ENCODE peak calls at places on chromosomes 3 and 15, in four cellular contexts. One of them, this sample, is unnamed.
A peak's percentile ranks its signal among the peaks of the same experiment; 100 is the strongest.

GRCh38 chr15:39273805-39274411 is 307.0 kb upstream of the THBS1 start:
- DNase-seq in IMR-90: peak; percentile 44
- DNase-seq in right cardiac atrium: no peak
- DNase-seq in CD8-positive, alpha-beta memory T cell: no peak
- DNase-seq in this sample: no peak

GRCh38 chr3:100006570-100007271 is 107.6 kb downstream of the FILIP1L start:
- DNase-seq in CD8-positive, alpha-beta memory T cell: no peak
- DNase-seq in right cardiac atrium: no peak
- DNase-seq in IMR-90: peak; percentile 60
- DNase-seq in this sample: no peak

GRCh38 chr3:45950686-45951600 is 7.7 kb downstream of the CXCR6 start:
- DNase-seq in IMR-90: no peak
- DNase-seq in CD8-positive, alpha-beta memory T cell: peak; percentile 39
- DNase-seq in right cardiac atrium: no peak
- DNase-seq in this sample: no peak

GRCh38 chr3:125175321-125176078 is 37.0 kb downstream of the SLC12A8 start:
- DNase-seq in IMR-90: no peak
- DNase-seq in CD8-positive, alpha-beta memory T cell: no peak
- DNase-seq in right cardiac atrium: no peak
- DNase-seq in this sample: no peak

GRCh38 chr3:188435266-188435665 is 281.3 kb downstream of the LPP start:
- DNase-seq in IMR-90: no peak
- DNase-seq in right cardiac atrium: no peak
- DNase-seq in CD8-positive, alpha-beta memory T cell: no peak
- DNase-seq in this sample: no peak

GRCh38 chr3:52527732-52528595 is 5.7 kb downstream of the NT5DC2 start:
- DNase-seq in IMR-90: no peak
- DNase-seq in CD8-positive, alpha-beta memory T cell: no peak
- DNase-seq in right cardiac atrium: peak; percentile 56
- DNase-seq in this sample: no peak

GRCh38 chr15:75452968-75453702 is 1.6 kb upstream of the SIN3A start:
- DNase-seq in IMR-90: no peak
- DNase-seq in CD8-positive, alpha-beta memory T cell: peak; percentile 40
- DNase-seq in right cardiac atrium: peak; percentile 82
- DNase-seq in this sample: peak; percentile 17

GRCh38 chr3:54965746-54966145 is 37.9 kb upstream of the LRTM1 start:
- DNase-seq in CD8-positive, alpha-beta memory T cell: no peak
- DNase-seq in IMR-90: peak; percentile 95
- DNase-seq in right cardiac atrium: no peak
- DNase-seq in this sample: no peak

GRCh38 chr3:179446501-179446900 is 4.8 kb downstream of the GNB4 start:
- DNase-seq in IMR-90: peak; percentile 48
- DNase-seq in right cardiac atrium: no peak
- DNase-seq in CD8-positive, alpha-beta memory T cell: no peak
- DNase-seq in this sample: no peak

GRCh38 chr15:66784174-66784573 is 82.1 kb downstream of the SMAD6 start:
- DNase-seq in IMR-90: no peak
- DNase-seq in right cardiac atrium: no peak
- DNase-seq in CD8-positive, alpha-beta memory T cell: no peak
- DNase-seq in this sample: no peak

GRCh38 chr15:68667800-68668625 is 89.2 kb downstream of the CORO2B start:
- DNase-seq in IMR-90: no peak
- DNase-seq in right cardiac atrium: no peak
- DNase-seq in CD8-positive, alpha-beta memory T cell: no peak
- DNase-seq in this sample: no peak

GRCh38 chr3:46724360-46724890 is 6.8 kb upstream of the PRSS50 start:
- DNase-seq in CD8-positive, alpha-beta memory T cell: no peak
- DNase-seq in IMR-90: no peak
- DNase-seq in right cardiac atrium: no peak
- DNase-seq in this sample: no peak

GRCh38 chr3:152638707-152639450 is 196.1 kb upstream of the P2RY1 start:
- DNase-seq in right cardiac atrium: no peak
- DNase-seq in IMR-90: no peak
- DNase-seq in CD8-positive, alpha-beta memory T cell: no peak
- DNase-seq in this sample: no peak

GRCh38 chr3:71584216-71585061 is 911 bp upstream of the FOXP1 start:
- DNase-seq in IMR-90: peak; percentile 61
- DNase-seq in right cardiac atrium: peak; percentile 61
- DNase-seq in CD8-positive, alpha-beta memory T cell: peak; percentile 22
- DNase-seq in this sample: peak; percentile 9

GRCh38 chr15:34039506-34040123 is 611 bp upstream of the AVEN start:
- DNase-seq in right cardiac atrium: no peak
- DNase-seq in CD8-positive, alpha-beta memory T cell: no peak
- DNase-seq in IMR-90: peak; percentile 45
- DNase-seq in this sample: no peak

GRCh38 chr15:58568157-58568571 is 136.4 kb downstream of the LIPC start:
- DNase-seq in IMR-90: no peak
- DNase-seq in right cardiac atrium: no peak
- DNase-seq in CD8-positive, alpha-beta memory T cell: no peak
- DNase-seq in this sample: no peak

GRCh38 chr15:65416845-65417416 is 5.8 kb downstream of the IGDCC4 start:
- DNase-seq in IMR-90: peak; percentile 33
- DNase-seq in CD8-positive, alpha-beta memory T cell: no peak
- DNase-seq in right cardiac atrium: peak; percentile 73
- DNase-seq in this sample: no peak

GRCh38 chr3:190586631-190587000 is 72.7 kb downstream of the IL1RAP start:
- DNase-seq in right cardiac atrium: no peak
- DNase-seq in CD8-positive, alpha-beta memory T cell: peak; percentile 0
- DNase-seq in IMR-90: peak; percentile 62
- DNase-seq in this sample: no peak

GRCh38 chr3:12284591-12284990 is 4.3 kb upstream of the PPARG start:
- DNase-seq in right cardiac atrium: no peak
- DNase-seq in IMR-90: no peak
- DNase-seq in CD8-positive, alpha-beta memory T cell: no peak
- DNase-seq in this sample: no peak

GRCh38 chr3:12799525-12800440 is 3.3 kb downstream of the CAND2 start:
- DNase-seq in IMR-90: no peak
- DNase-seq in right cardiac atrium: no peak
- DNase-seq in CD8-positive, alpha-beta memory T cell: no peak
- DNase-seq in this sample: no peak

GRCh38 chr15:79017953-79018352 is 72.6 kb downstream of the RASGRF1 start:
- DNase-seq in right cardiac atrium: no peak
- DNase-seq in IMR-90: no peak
- DNase-seq in CD8-positive, alpha-beta memory T cell: no peak
- DNase-seq in this sample: no peak

GRCh38 chr3:106421928-106422327 is 553.1 kb upstream of the CBLB start:
- DNase-seq in CD8-positive, alpha-beta memory T cell: no peak
- DNase-seq in IMR-90: peak; percentile 47
- DNase-seq in right cardiac atrium: no peak
- DNase-seq in this sample: no peak

GRCh38 chr3:147394168-147394941 is 12.0 kb downstream of the ZIC4 start:
- DNase-seq in right cardiac atrium: no peak
- DNase-seq in IMR-90: no peak
- DNase-seq in CD8-positive, alpha-beta memory T cell: no peak
- DNase-seq in this sample: no peak
- H3K9me3 ChIP-seq in right cardiac atrium: no peaks in the 10 kb centered on the region
- H3K9me3 ChIP-seq in IMR-90: peaks cover 32% of the 10 kb centered on the region
- H3K9me3 ChIP-seq in CD8-positive, alpha-beta memory T cell: no peaks in the 10 kb centered on the region
- H3K9me3 ChIP-seq in this sample: no peaks in the 10 kb centered on the region

GRCh38 chr3:38479431-38480092 is 16.6 kb upstream of the EXOG start:
- DNase-seq in CD8-positive, alpha-beta memory T cell: peak; percentile 16
- DNase-seq in right cardiac atrium: peak; percentile 79
- DNase-seq in IMR-90: peak; percentile 62
- DNase-seq in this sample: peak; percentile 26

GRCh38 chr3:38476157-38476756 is 19.9 kb upstream of the EXOG start:
- DNase-seq in right cardiac atrium: no peak
- DNase-seq in IMR-90: no peak
- DNase-seq in CD8-positive, alpha-beta memory T cell: no peak
- DNase-seq in this sample: no peak

GRCh38 chr3:38478901-38479300 is 17.2 kb upstream of the EXOG start:
- DNase-seq in CD8-positive, alpha-beta memory T cell: no peak
- DNase-seq in IMR-90: no peak
- DNase-seq in right cardiac atrium: no peak
- DNase-seq in this sample: no peak

GRCh38 chr3:38477057-38477820 is 18.9 kb upstream of the EXOG start:
- DNase-seq in CD8-positive, alpha-beta memory T cell: no peak
- DNase-seq in IMR-90: no peak
- DNase-seq in right cardiac atrium: no peak
- DNase-seq in this sample: no peak

GRCh38 chr3:38477839-38478450 is 18.2 kb upstream of the EXOG start:
- DNase-seq in CD8-positive, alpha-beta memory T cell: no peak
- DNase-seq in IMR-90: no peak
- DNase-seq in right cardiac atrium: no peak
- DNase-seq in this sample: no peak
- H3K9me3 ChIP-seq in CD8-positive, alpha-beta memory T cell: no peaks in the 10 kb centered on the region
- H3K9me3 ChIP-seq in IMR-90: no peaks in the 10 kb centered on the region
- H3K9me3 ChIP-seq in right cardiac atrium: no peaks in the 10 kb centered on the region
- H3K9me3 ChIP-seq in this sample: no peaks in the 10 kb centered on the region

GRCh38 chr3:134374791-134375541 is 719 bp upstream of the AMOTL2 start:
- DNase-seq in IMR-90: no peak
- DNase-seq in CD8-positive, alpha-beta memory T cell: no peak
- DNase-seq in right cardiac atrium: peak; percentile 79
- DNase-seq in this sample: no peak
- H3K9me3 ChIP-seq in IMR-90: no peaks in the 10 kb centered on the region
- H3K9me3 ChIP-seq in CD8-positive, alpha-beta memory T cell: no peaks in the 10 kb centered on the region
- H3K9me3 ChIP-seq in right cardiac atrium: no peaks in the 10 kb centered on the region
- H3K9me3 ChIP-seq in this sample: no peaks in the 10 kb centered on the region

GRCh38 chr3:187146389-187146788 is 7.1 kb upstream of the RPL39L start:
- DNase-seq in IMR-90: no peak
- DNase-seq in right cardiac atrium: no peak
- DNase-seq in CD8-positive, alpha-beta memory T cell: no peak
- DNase-seq in this sample: no peak
- H3K9me3 ChIP-seq in IMR-90: peaks cover 3% of the 10 kb centered on the region
- H3K9me3 ChIP-seq in right cardiac atrium: peaks cover 5% of the 10 kb centered on the region
- H3K9me3 ChIP-seq in CD8-positive, alpha-beta memory T cell: peaks cover 4% of the 10 kb centered on the region
- H3K9me3 ChIP-seq in this sample: peaks cover 2% of the 10 kb centered on the region

DNA sequence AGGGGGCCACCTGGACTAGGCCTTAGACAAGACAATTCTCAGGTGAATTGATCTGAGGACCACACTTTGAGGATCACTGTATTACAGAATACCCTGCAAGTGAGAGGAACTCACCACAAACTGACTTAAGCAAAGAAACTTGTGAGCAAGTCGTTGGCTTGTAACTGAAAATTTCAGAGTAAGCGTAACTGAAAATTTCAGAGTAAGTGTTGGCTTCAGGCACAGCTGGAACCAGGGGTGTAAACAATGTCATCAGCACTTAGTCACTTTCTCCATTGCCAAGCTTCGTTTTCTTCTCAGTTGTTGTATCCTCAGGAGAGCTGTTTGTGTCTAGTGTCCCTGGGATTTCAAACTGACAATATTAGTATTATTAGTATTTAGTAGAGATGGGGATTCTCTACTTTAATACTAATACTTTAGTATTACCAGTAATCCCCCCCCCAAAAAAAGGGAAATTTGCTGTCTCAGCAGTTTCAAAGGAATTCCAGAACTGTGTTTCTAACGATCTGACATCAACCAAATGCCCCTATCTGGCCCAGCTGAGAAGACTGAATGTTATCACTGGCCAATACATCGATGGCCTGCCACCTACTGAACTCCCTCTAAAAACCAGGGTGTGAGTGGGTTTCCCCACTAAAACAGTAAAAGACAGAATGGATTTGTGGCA is 474.4 kb downstream of the NTRK3 start:
- DNase-seq in IMR-90: no peak
- DNase-seq in CD8-positive, alpha-beta memory T cell: no peak
- DNase-seq in right cardiac atrium: no peak
- DNase-seq in this sample: no peak
- H3K9me3 ChIP-seq in IMR-90: no peaks in the 10 kb centered on the region
- H3K9me3 ChIP-seq in CD8-positive, alpha-beta memory T cell: no peaks in the 10 kb centered on the region
- H3K9me3 ChIP-seq in right cardiac atrium: no peaks in the 10 kb centered on the region
- H3K9me3 ChIP-seq in this sample: no peaks in the 10 kb centered on the region

DNA sequence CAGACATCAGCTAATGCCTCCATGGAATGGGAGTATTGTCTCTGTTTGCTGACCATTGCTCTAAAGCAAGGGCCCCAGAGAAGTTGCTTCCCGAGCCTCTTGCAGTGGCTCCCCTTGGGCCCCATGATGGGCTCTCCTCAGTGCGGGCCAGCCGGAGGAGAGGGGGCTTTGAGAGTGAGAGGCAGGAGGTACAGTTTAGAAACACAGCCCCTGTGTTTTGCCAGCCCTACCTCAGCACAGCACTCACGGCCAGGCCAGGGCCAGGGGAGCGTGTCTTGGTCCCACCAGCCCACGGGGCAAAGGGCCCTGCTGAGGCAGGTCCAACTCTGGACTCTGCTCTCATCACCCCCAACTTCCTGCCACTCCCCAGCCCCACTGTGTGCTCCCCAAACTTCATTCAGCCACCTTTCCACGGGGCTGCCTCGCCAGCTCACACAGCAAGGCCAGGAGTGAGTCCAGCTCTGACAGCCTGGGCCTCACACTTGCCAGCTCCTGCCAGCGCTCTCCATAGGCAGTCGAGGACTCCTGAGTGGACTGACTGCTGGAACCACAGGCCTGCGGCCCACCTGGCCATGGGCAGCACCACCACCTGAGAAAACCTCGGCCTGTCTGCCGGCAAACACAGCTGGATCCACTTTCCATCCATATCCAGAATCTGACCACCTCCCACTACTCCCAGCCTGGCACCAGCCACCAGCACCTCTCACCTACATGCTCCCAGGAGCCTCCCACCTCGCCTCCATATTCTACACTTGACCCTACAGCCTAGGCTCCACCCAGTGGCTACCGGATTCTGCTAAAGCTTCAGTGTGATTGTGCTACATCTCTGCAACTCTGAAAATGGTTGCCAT is 99.0 kb downstream of the TLE3 start:
- DNase-seq in right cardiac atrium: no peak
- DNase-seq in CD8-positive, alpha-beta memory T cell: no peak
- DNase-seq in IMR-90: no peak
- DNase-seq in this sample: no peak
- H3K9me3 ChIP-seq in right cardiac atrium: peaks cover 5% of the 10 kb centered on the region
- H3K9me3 ChIP-seq in CD8-positive, alpha-beta memory T cell: no peaks in the 10 kb centered on the region
- H3K9me3 ChIP-seq in IMR-90: peaks cover 15% of the 10 kb centered on the region
- H3K9me3 ChIP-seq in this sample: no peaks in the 10 kb centered on the region

DNA sequence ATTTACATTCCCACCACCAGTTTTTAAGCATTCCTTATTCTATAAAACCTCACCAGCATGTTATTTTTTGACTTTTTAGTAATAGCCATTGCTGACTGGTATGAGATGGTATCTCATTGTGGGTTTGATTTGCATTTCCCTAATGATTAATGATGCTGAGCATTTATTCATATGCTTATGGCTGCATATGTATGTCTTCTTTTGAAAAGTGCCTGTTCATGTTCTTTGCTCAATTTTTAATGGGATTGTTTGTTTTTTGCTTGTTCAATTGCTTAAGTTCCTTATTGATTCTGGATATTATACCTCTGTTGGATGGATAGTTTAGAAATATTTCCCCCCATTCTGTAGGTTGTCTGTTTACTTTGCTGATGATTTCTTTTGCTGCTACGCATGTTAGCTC is 16.1 kb downstream of the TBC1D5 start:
- DNase-seq in CD8-positive, alpha-beta memory T cell: no peak
- DNase-seq in right cardiac atrium: no peak
- DNase-seq in IMR-90: no peak
- DNase-seq in this sample: no peak
- H3K9me3 ChIP-seq in CD8-positive, alpha-beta memory T cell: no peaks in the 10 kb centered on the region
- H3K9me3 ChIP-seq in right cardiac atrium: no peaks in the 10 kb centered on the region
- H3K9me3 ChIP-seq in IMR-90: no peaks in the 10 kb centered on the region
- H3K9me3 ChIP-seq in this sample: no peaks in the 10 kb centered on the region

GRCh38 chr15:25185156-25185710 is 230.4 kb downstream of the SNRPN start:
- DNase-seq in IMR-90: no peak
- DNase-seq in right cardiac atrium: no peak
- DNase-seq in CD8-positive, alpha-beta memory T cell: no peak
- DNase-seq in this sample: no peak

GRCh38 chr15:25185791-25186190 is 231.0 kb downstream of the SNRPN start:
- DNase-seq in right cardiac atrium: peak; percentile 28
- DNase-seq in IMR-90: no peak
- DNase-seq in CD8-positive, alpha-beta memory T cell: no peak
- DNase-seq in this sample: no peak

GRCh38 chr15:25182736-25183445 is 228.1 kb downstream of the SNRPN start:
- DNase-seq in right cardiac atrium: peak; percentile 5
- DNase-seq in CD8-positive, alpha-beta memory T cell: no peak
- DNase-seq in IMR-90: no peak
- DNase-seq in this sample: peak; percentile 4

GRCh38 chr15:25183581-25184330 is 229.0 kb downstream of the SNRPN start:
- DNase-seq in CD8-positive, alpha-beta memory T cell: no peak
- DNase-seq in right cardiac atrium: no peak
- DNase-seq in IMR-90: no peak
- DNase-seq in this sample: peak; percentile 2

GRCh38 chr15:25184356-25185155 is 229.8 kb downstream of the SNRPN start:
- DNase-seq in CD8-positive, alpha-beta memory T cell: no peak
- DNase-seq in IMR-90: no peak
- DNase-seq in right cardiac atrium: peak; percentile 5
- DNase-seq in this sample: no peak
- H3K9me3 ChIP-seq in CD8-positive, alpha-beta memory T cell: no peaks in the 10 kb centered on the region
- H3K9me3 ChIP-seq in IMR-90: peaks cover 85% of the 10 kb centered on the region
- H3K9me3 ChIP-seq in right cardiac atrium: no peaks in the 10 kb centered on the region
- H3K9me3 ChIP-seq in this sample: no peaks in the 10 kb centered on the region